ENCODE peak calls at places on chromosome 5, in four cellular contexts. C, E, P and Q are unnamed samples.

GRCh38 chr5:170306381-170306790 is 8.8 kb upstream of the LCP2 start:
- DNase-seq in E (no peak), C (no peak), P (no peak), Q (no peak)

GRCh38 chr5:20034717-20035116 is 46.7 kb upstream of the CDH18 start:
- DNase-seq in C (no peak), P (no peak), E (no peak), Q (no peak)

GRCh38 chr5:40405985-40406384 is 273.7 kb upstream of the PTGER4 start:
- DNase-seq in E (no peak), P (no peak), C (no peak), Q (no peak)

GRCh38 chr5:6719896-6720560 is 6.8 kb downstream of the TENT4A start:
- DNase-seq in P (no peak), C (no peak), E (no peak), Q (no peak)

GRCh38 chr5:53091304-53091703 is 18.3 kb downstream of the MOCS2 start:
- DNase-seq in C (no peak), P (no peak), E (no peak), Q (peak)

GRCh38 chr5:174454464-174454863 is 269.9 kb upstream of the MSX2 start:
- DNase-seq in P (no peak), C (peak), E (no peak), Q (no peak)

GRCh38 chr5:96083361-96083881 is 121.8 kb upstream of the ELL2 start:
- DNase-seq in C (no peak), E (no peak), P (no peak), Q (no peak)

GRCh38 chr5:150409638-150410523 is 2.8 kb downstream of the CD74 start:
- DNase-seq in E (no peak), C (peak), P (peak), Q (peak)

GRCh38 chr5:43037929-43038510 is 2.1 kb downstream of the ANXA2R start:
- DNase-seq in P (no peak), E (no peak), C (peak), Q (no peak)

GRCh38 chr5:16656561-16657191 is 39.9 kb upstream of the RETREG1 start:
- DNase-seq in C (no peak), E (no peak), P (no peak), Q (no peak)

GRCh38 chr5:103232393-103232999 is 26.1 kb upstream of the MACIR start:
- DNase-seq in P (no peak), C (peak), E (no peak), Q (peak)

GRCh38 chr5:50807661-50808060 is 141.2 kb downstream of the PARP8 start:
- DNase-seq in C (no peak), E (no peak), P (no peak), Q (no peak)

GRCh38 chr5:124669956-124670671 is 76.3 kb downstream of the ZNF608 start:
- DNase-seq in E (no peak), P (no peak), C (no peak), Q (no peak)

GRCh38 chr5:38830521-38831051 is 15.2 kb upstream of the OSMR start:
- DNase-seq in C (no peak), E (no peak), P (no peak), Q (no peak)

GRCh38 chr5:77316871-77317661 is 106.6 kb downstream of the PDE8B start:
- DNase-seq in C (no peak), E (no peak), P (no peak), Q (no peak)

GRCh38 chr5:7872517-7873149 is 3.7 kb downstream of the MTRR start:
- DNase-seq in E (no peak), C (no peak), P (no peak), Q (no peak)

GRCh38 chr5:73183491-73183891 is 10.5 kb downstream of the TMEM174 start:
- DNase-seq in E (no peak), C (no peak), P (no peak), Q (no peak)

GRCh38 chr5:181062631-181063030 is 22.6 kb downstream of the BTNL9 start:
- DNase-seq in E (no peak), P (no peak), C (no peak), Q (no peak)

GRCh38 chr5:143315214-143315613 is 88.3 kb downstream of the NR3C1 start:
- DNase-seq in P (no peak), E (no peak), C (no peak), Q (no peak)

GRCh38 chr5:119302916-119303897 is 52.6 kb upstream of the TNFAIP8 start:
- DNase-seq in E (no peak), P (no peak), C (no peak), Q (peak)

GRCh38 chr5:178509491-178510057 is 80.6 kb downstream of the COL23A1 start:
- DNase-seq in C (no peak), P (no peak), E (no peak), Q (no peak)

GRCh38 chr5:141695627-141696180 is 13.7 kb upstream of the ARAP3 start:
- DNase-seq in C (no peak), E (no peak), P (no peak), Q (no peak)

GRCh38 chr5:6573651-6574101 is 59.2 kb downstream of the NSUN2 start:
- DNase-seq in P (no peak), E (no peak), C (no peak), Q (no peak)

GRCh38 chr5:3105581-3105980 is 354.1 kb upstream of the IRX2 start:
- DNase-seq in P (no peak), E (no peak), C (no peak), Q (no peak)